ENCODE peak calls at places on chromosomes 5 and 9, in ten cellular contexts. One of them, this sample, is unnamed.

GRCh38 chr9:111251453-111251837 is 78.6 kb downstream of the OR2K2 start:
- DNase-seq in ovary: no peak
- DNase-seq in uterus: no peak
- DNase-seq in IMR-90: no peak
- DNase-seq in heart left ventricle: no peak
- DNase-seq in Peyer's patch: no peak
- DNase-seq in stomach: no peak
- DNase-seq in transverse colon: no peak
- DNase-seq in tibial nerve: no peak
- DNase-seq in HepG2: no peak
- DNase-seq in this sample: no peak

GRCh38 chr5:119302916-119303897 is 52.6 kb upstream of the TNFAIP8 start:
- DNase-seq in HepG2: peak
- DNase-seq in IMR-90: peak
- DNase-seq in tibial nerve: peak
- DNase-seq in Peyer's patch: no peak
- DNase-seq in transverse colon: no peak
- DNase-seq in stomach: no peak
- DNase-seq in ovary: no peak
- DNase-seq in uterus: no peak
- DNase-seq in heart left ventricle: no peak
- DNase-seq in this sample: peak

GRCh38 chr5:106691701-106692100 is 979.0 kb downstream of the EFNA5 start:
- DNase-seq in stomach: no peak
- DNase-seq in uterus: no peak
- DNase-seq in IMR-90: no peak
- DNase-seq in tibial nerve: no peak
- DNase-seq in HepG2: no peak
- DNase-seq in ovary: no peak
- DNase-seq in transverse colon: no peak
- DNase-seq in Peyer's patch: no peak
- DNase-seq in heart left ventricle: no peak
- DNase-seq in this sample: no peak

GRCh38 chr5:177241768-177242167 is 61.8 kb downstream of the RAB24 start:
- DNase-seq in HepG2: no peak
- DNase-seq in heart left ventricle: no peak
- DNase-seq in uterus: no peak
- DNase-seq in tibial nerve: no peak
- DNase-seq in ovary: no peak
- DNase-seq in Peyer's patch: no peak
- DNase-seq in IMR-90: peak
- DNase-seq in transverse colon: no peak
- DNase-seq in stomach: no peak
- DNase-seq in this sample: no peak

GRCh38 chr9:81686614-81687520 is 2.5 kb downstream of the TLE1 start:
- DNase-seq in ovary: peak
- DNase-seq in HepG2: peak
- DNase-seq in uterus: peak
- DNase-seq in tibial nerve: peak
- DNase-seq in heart left ventricle: peak
- DNase-seq in transverse colon: peak
- DNase-seq in stomach: peak
- DNase-seq in Peyer's patch: peak
- DNase-seq in IMR-90: peak
- DNase-seq in this sample: peak

GRCh38 chr9:112224401-112225289 is 49.5 kb upstream of the SUSD1 start:
- DNase-seq in stomach: no peak
- DNase-seq in uterus: no peak
- DNase-seq in transverse colon: no peak
- DNase-seq in ovary: no peak
- DNase-seq in tibial nerve: no peak
- DNase-seq in IMR-90: peak
- DNase-seq in heart left ventricle: no peak
- DNase-seq in Peyer's patch: no peak
- DNase-seq in HepG2: no peak
- DNase-seq in this sample: no peak

GRCh38 chr5:169164481-169164925 is 136.4 kb downstream of the SLIT3 start:
- DNase-seq in HepG2: no peak
- DNase-seq in heart left ventricle: peak
- DNase-seq in IMR-90: no peak
- DNase-seq in uterus: no peak
- DNase-seq in transverse colon: no peak
- DNase-seq in Peyer's patch: no peak
- DNase-seq in stomach: peak
- DNase-seq in tibial nerve: no peak
- DNase-seq in ovary: no peak
- DNase-seq in this sample: peak

GRCh38 chr5:32018476-32019436 is 155.4 kb downstream of the GOLPH3 start:
- DNase-seq in Peyer's patch: no peak
- DNase-seq in ovary: no peak
- DNase-seq in transverse colon: no peak
- DNase-seq in heart left ventricle: no peak
- DNase-seq in IMR-90: no peak
- DNase-seq in tibial nerve: no peak
- DNase-seq in uterus: no peak
- DNase-seq in stomach: no peak
- DNase-seq in HepG2: no peak
- DNase-seq in this sample: no peak

GRCh38 chr5:173094012-173094661 is 38.0 kb downstream of the CREBRF start:
- DNase-seq in IMR-90: peak
- DNase-seq in transverse colon: no peak
- DNase-seq in stomach: no peak
- DNase-seq in heart left ventricle: no peak
- DNase-seq in ovary: no peak
- DNase-seq in HepG2: peak
- DNase-seq in tibial nerve: no peak
- DNase-seq in uterus: no peak
- DNase-seq in Peyer's patch: no peak
- DNase-seq in this sample: no peak

GRCh38 chr5:77239126-77239741 is 28.8 kb downstream of the PDE8B start:
- DNase-seq in HepG2: peak
- DNase-seq in IMR-90: no peak
- DNase-seq in Peyer's patch: no peak
- DNase-seq in stomach: no peak
- DNase-seq in tibial nerve: no peak
- DNase-seq in transverse colon: no peak
- DNase-seq in uterus: no peak
- DNase-seq in ovary: no peak
- DNase-seq in heart left ventricle: no peak
- DNase-seq in this sample: no peak

GRCh38 chr5:14011089-14012004 is 66.9 kb upstream of the DNAH5 start:
- DNase-seq in HepG2: peak
- DNase-seq in uterus: peak
- DNase-seq in IMR-90: peak
- DNase-seq in stomach: peak
- DNase-seq in tibial nerve: peak
- DNase-seq in transverse colon: peak
- DNase-seq in ovary: peak
- DNase-seq in heart left ventricle: peak
- DNase-seq in Peyer's patch: peak
- DNase-seq in this sample: peak

GRCh38 chr9:133470427-133470924 is 8.4 kb downstream of the SLC2A6 start:
- DNase-seq in stomach: no peak
- DNase-seq in heart left ventricle: no peak
- DNase-seq in IMR-90: no peak
- DNase-seq in ovary: peak
- DNase-seq in uterus: no peak
- DNase-seq in tibial nerve: no peak
- DNase-seq in transverse colon: no peak
- DNase-seq in Peyer's patch: no peak
- DNase-seq in HepG2: no peak
- DNase-seq in this sample: no peak
- TF ChIP-seq POLR2A in stomach: no peak
- TF ChIP-seq POLR2A in heart left ventricle: no peak
- TF ChIP-seq POLR2A in IMR-90: no peak
- TF ChIP-seq POLR2A in ovary: no peak
- TF ChIP-seq POLR2A in uterus: no peak
- TF ChIP-seq POLR2A in tibial nerve: no peak
- TF ChIP-seq POLR2A in transverse colon: no peak
- TF ChIP-seq POLR2A in Peyer's patch: no peak
- TF ChIP-seq POLR2A in HepG2: no peak
- TF ChIP-seq POLR2A in this sample: no peak

GRCh38 chr5:92042237-92042636 is 659.1 kb upstream of the ARRDC3 start:
- DNase-seq in HepG2: no peak
- DNase-seq in uterus: no peak
- DNase-seq in tibial nerve: no peak
- DNase-seq in IMR-90: no peak
- DNase-seq in transverse colon: no peak
- DNase-seq in stomach: no peak
- DNase-seq in Peyer's patch: no peak
- DNase-seq in heart left ventricle: no peak
- DNase-seq in ovary: no peak
- DNase-seq in this sample: no peak
- TF ChIP-seq POLR2A in HepG2: no peak
- TF ChIP-seq POLR2A in uterus: no peak
- TF ChIP-seq POLR2A in tibial nerve: no peak
- TF ChIP-seq POLR2A in IMR-90: no peak
- TF ChIP-seq POLR2A in transverse colon: no peak
- TF ChIP-seq POLR2A in stomach: no peak
- TF ChIP-seq POLR2A in Peyer's patch: no peak
- TF ChIP-seq POLR2A in heart left ventricle: no peak
- TF ChIP-seq POLR2A in ovary: no peak
- TF ChIP-seq POLR2A in this sample: no peak

GRCh38 chr5:178331491-178331981 is 98.9 kb upstream of the PHYKPL start:
- DNase-seq in uterus: no peak
- DNase-seq in IMR-90: no peak
- DNase-seq in Peyer's patch: peak
- DNase-seq in ovary: no peak
- DNase-seq in stomach: peak
- DNase-seq in transverse colon: peak
- DNase-seq in HepG2: no peak
- DNase-seq in tibial nerve: peak
- DNase-seq in heart left ventricle: peak
- DNase-seq in this sample: no peak
- TF ChIP-seq POLR2A in uterus: no peak
- TF ChIP-seq POLR2A in IMR-90: no peak
- TF ChIP-seq POLR2A in Peyer's patch: no peak
- TF ChIP-seq POLR2A in ovary: no peak
- TF ChIP-seq POLR2A in stomach: no peak
- TF ChIP-seq POLR2A in transverse colon: no peak
- TF ChIP-seq POLR2A in HepG2: no peak
- TF ChIP-seq POLR2A in tibial nerve: no peak
- TF ChIP-seq POLR2A in heart left ventricle: no peak
- TF ChIP-seq POLR2A in this sample: no peak

GRCh38 chr9:91423785-91424402 is at the start of gene NFIL3:
- DNase-seq in heart left ventricle: peak
- DNase-seq in transverse colon: peak
- DNase-seq in uterus: peak
- DNase-seq in tibial nerve: peak
- DNase-seq in IMR-90: peak
- DNase-seq in HepG2: peak
- DNase-seq in stomach: peak
- DNase-seq in ovary: peak
- DNase-seq in Peyer's patch: peak
- DNase-seq in this sample: peak

GRCh38 chr9:91421022-91421765 is 2.4 kb downstream of the NFIL3 start:
- DNase-seq in stomach: no peak
- DNase-seq in transverse colon: peak
- DNase-seq in uterus: peak
- DNase-seq in tibial nerve: no peak
- DNase-seq in ovary: peak
- DNase-seq in heart left ventricle: peak
- DNase-seq in IMR-90: peak
- DNase-seq in Peyer's patch: peak
- DNase-seq in HepG2: peak
- DNase-seq in this sample: no peak

GRCh38 chr9:91421987-91422765 is 1.5 kb downstream of the NFIL3 start:
- DNase-seq in Peyer's patch: no peak
- DNase-seq in HepG2: peak
- DNase-seq in tibial nerve: peak
- DNase-seq in ovary: peak
- DNase-seq in uterus: no peak
- DNase-seq in transverse colon: peak
- DNase-seq in heart left ventricle: peak
- DNase-seq in IMR-90: peak
- DNase-seq in stomach: no peak
- DNase-seq in this sample: peak

GRCh38 chr9:91424403-91425176 is 958 bp upstream of the NFIL3 start:
- DNase-seq in Peyer's patch: peak
- DNase-seq in tibial nerve: peak
- DNase-seq in heart left ventricle: peak
- DNase-seq in ovary: peak
- DNase-seq in IMR-90: peak
- DNase-seq in HepG2: peak
- DNase-seq in uterus: peak
- DNase-seq in transverse colon: peak
- DNase-seq in stomach: peak
- DNase-seq in this sample: peak

GRCh38 chr9:91422832-91423711 is 560 bp downstream of the NFIL3 start:
- DNase-seq in tibial nerve: peak
- DNase-seq in IMR-90: peak
- DNase-seq in Peyer's patch: peak
- DNase-seq in transverse colon: peak
- DNase-seq in heart left ventricle: peak
- DNase-seq in uterus: peak
- DNase-seq in HepG2: peak
- DNase-seq in ovary: peak
- DNase-seq in stomach: peak
- DNase-seq in this sample: peak
- TF ChIP-seq POLR2A in tibial nerve: no peak
- TF ChIP-seq POLR2A in IMR-90: peak
- TF ChIP-seq POLR2A in Peyer's patch: no peak
- TF ChIP-seq POLR2A in transverse colon: peak
- TF ChIP-seq POLR2A in heart left ventricle: no peak
- TF ChIP-seq POLR2A in uterus: peak
- TF ChIP-seq POLR2A in HepG2: peak
- TF ChIP-seq POLR2A in ovary: peak
- TF ChIP-seq POLR2A in stomach: peak
- TF ChIP-seq POLR2A in this sample: no peak

DNA sequence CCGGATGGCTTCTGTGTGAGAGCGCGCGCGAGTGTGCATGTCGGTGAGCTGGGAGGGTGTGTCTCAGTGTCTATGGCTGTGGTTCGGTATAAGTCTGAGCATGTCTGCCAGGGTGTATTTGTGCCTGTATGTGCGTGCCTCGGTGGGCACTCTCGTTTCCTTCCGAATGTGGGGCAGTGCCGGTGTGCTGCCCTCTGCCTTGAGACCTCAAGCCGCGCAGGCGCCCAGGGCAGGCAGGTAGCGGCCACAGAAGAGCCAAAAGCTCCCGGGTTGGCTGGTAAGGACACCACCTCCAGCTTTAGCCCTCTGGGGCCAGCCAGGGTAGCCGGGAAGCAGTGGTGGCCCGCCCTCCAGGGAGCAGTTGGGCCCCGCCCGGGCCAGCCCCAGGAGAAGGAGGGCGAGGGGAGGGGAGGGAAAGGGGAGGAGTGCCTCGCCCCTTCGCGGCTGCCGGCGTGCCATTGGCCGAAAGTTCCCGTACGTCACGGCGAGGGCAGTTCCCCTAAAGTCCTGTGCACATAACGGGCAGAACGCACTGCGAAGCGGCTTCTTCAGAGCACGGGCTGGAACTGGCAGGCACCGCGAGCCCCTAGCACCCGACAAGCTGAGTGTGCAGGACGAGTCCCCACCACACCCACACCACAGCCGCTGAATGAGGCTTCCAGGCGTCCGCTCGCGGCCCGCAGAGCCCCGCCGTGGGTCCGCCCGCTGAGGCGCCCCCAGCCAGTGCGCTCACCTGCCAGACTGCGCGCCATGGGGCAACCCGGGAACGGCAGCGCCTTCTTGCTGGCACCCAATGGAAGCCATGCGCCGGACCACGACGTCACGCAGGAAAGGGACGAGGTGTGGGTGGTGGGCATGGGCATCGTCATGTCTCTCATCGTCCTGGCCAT is at the start of gene ADRB2:
- DNase-seq in uterus: peak
- DNase-seq in heart left ventricle: peak
- DNase-seq in ovary: peak
- DNase-seq in tibial nerve: peak
- DNase-seq in Peyer's patch: peak
- DNase-seq in HepG2: peak
- DNase-seq in transverse colon: peak
- DNase-seq in stomach: peak
- DNase-seq in IMR-90: peak
- DNase-seq in this sample: peak
- TF ChIP-seq POLR2A in uterus: peak
- TF ChIP-seq POLR2A in heart left ventricle: peak
- TF ChIP-seq POLR2A in ovary: no peak
- TF ChIP-seq POLR2A in tibial nerve: peak
- TF ChIP-seq POLR2A in Peyer's patch: peak
- TF ChIP-seq POLR2A in HepG2: no peak
- TF ChIP-seq POLR2A in transverse colon: peak
- TF ChIP-seq POLR2A in stomach: peak
- TF ChIP-seq POLR2A in IMR-90: peak
- TF ChIP-seq POLR2A in this sample: peak

This sample was measured in H54.